ENCODE peak calls at places on chromosomes 11 and 22, in five cellular contexts. One of them, this sample, is unnamed.

GRCh38 chr11:131999084-131999483 is 628.7 kb downstream of the NTM start:
- DNase-seq in neuronal stem cell: no peak
- DNase-seq in testis: no peak
- DNase-seq in H1: no peak
- DNase-seq in Karpas-422: no peak
- DNase-seq in this sample: no peak

GRCh38 chr22:39994566-39995345 is at the start of gene FAM83F:
- DNase-seq in Karpas-422: no peak
- DNase-seq in H1: peak
- DNase-seq in testis: peak
- DNase-seq in neuronal stem cell: no peak
- DNase-seq in this sample: peak

GRCh38 chr11:90874281-90874680 is 651.4 kb upstream of the CHORDC1 start:
- DNase-seq in testis: no peak
- DNase-seq in H1: no peak
- DNase-seq in Karpas-422: no peak
- DNase-seq in neuronal stem cell: no peak
- DNase-seq in this sample: no peak

GRCh38 chr22:41672780-41673509 is 15.7 kb downstream of the SNU13 start:
- DNase-seq in Karpas-422: peak
- DNase-seq in testis: no peak
- DNase-seq in neuronal stem cell: no peak
- DNase-seq in H1: no peak
- DNase-seq in this sample: no peak

GRCh38 chr11:125743681-125744080 is 2.4 kb upstream of the PATE1 start:
- DNase-seq in neuronal stem cell: no peak
- DNase-seq in Karpas-422: no peak
- DNase-seq in testis: no peak
- DNase-seq in H1: no peak
- DNase-seq in this sample: no peak

GRCh38 chr22:37639070-37639760 is at the start of gene SH3BP1:
- DNase-seq in testis: no peak
- DNase-seq in Karpas-422: peak
- DNase-seq in neuronal stem cell: no peak
- DNase-seq in H1: peak
- DNase-seq in this sample: peak

GRCh38 chr11:62923634-62924411 is 2.7 kb upstream of the CHRM1 start:
- DNase-seq in neuronal stem cell: no peak
- DNase-seq in H1: peak
- DNase-seq in Karpas-422: peak
- DNase-seq in testis: no peak
- DNase-seq in this sample: peak

GRCh38 chr22:40411506-40411861 is 41.1 kb downstream of the SGSM3 start:
- DNase-seq in Karpas-422: no peak
- DNase-seq in neuronal stem cell: no peak
- DNase-seq in H1: no peak
- DNase-seq in testis: no peak
- DNase-seq in this sample: no peak

GRCh38 chr11:129861702-129862107 is 33.7 kb downstream of the NFRKB start:
- DNase-seq in neuronal stem cell: peak
- DNase-seq in H1: no peak
- DNase-seq in Karpas-422: no peak
- DNase-seq in testis: peak
- DNase-seq in this sample: no peak

GRCh38 chr11:111823629-111824028 is 47.8 kb downstream of the ALG9 start:
- DNase-seq in H1: no peak
- DNase-seq in testis: no peak
- DNase-seq in neuronal stem cell: no peak
- DNase-seq in Karpas-422: peak
- DNase-seq in this sample: no peak

GRCh38 chr22:33620085-33620484 is 300.2 kb downstream of the LARGE1 start:
- DNase-seq in Karpas-422: no peak
- DNase-seq in neuronal stem cell: no peak
- DNase-seq in testis: no peak
- DNase-seq in H1: no peak
- DNase-seq in this sample: no peak

GRCh38 chr11:108538022-108538424 is 39.8 kb upstream of the POGLUT3 start:
- DNase-seq in neuronal stem cell: no peak
- DNase-seq in H1: no peak
- DNase-seq in Karpas-422: no peak
- DNase-seq in testis: no peak
- DNase-seq in this sample: no peak

GRCh38 chr11:47348859-47349258 is 3.6 kb downstream of the MYBPC3 start:
- DNase-seq in H1: no peak
- DNase-seq in neuronal stem cell: no peak
- DNase-seq in Karpas-422: peak
- DNase-seq in testis: no peak
- DNase-seq in this sample: no peak

GRCh38 chr11:45180158-45180887 is 33.9 kb downstream of the PRDM11 start:
- DNase-seq in H1: peak
- DNase-seq in Karpas-422: no peak
- DNase-seq in neuronal stem cell: peak
- DNase-seq in testis: peak
- DNase-seq in this sample: no peak

GRCh38 chr11:55673860-55674259 is 11.9 kb downstream of the OR4C6 start:
- DNase-seq in Karpas-422: no peak
- DNase-seq in testis: no peak
- DNase-seq in H1: no peak
- DNase-seq in neuronal stem cell: no peak
- DNase-seq in this sample: no peak

GRCh38 chr11:73551697-73552096 is 46.2 kb downstream of the FAM168A start:
- DNase-seq in H1: no peak
- DNase-seq in neuronal stem cell: no peak
- DNase-seq in testis: no peak
- DNase-seq in Karpas-422: no peak
- DNase-seq in this sample: no peak

GRCh38 chr22:24011735-24012068 is 598 bp downstream of the CABIN1 start:
- DNase-seq in H1: no peak
- DNase-seq in Karpas-422: no peak
- DNase-seq in neuronal stem cell: no peak
- DNase-seq in testis: no peak
- DNase-seq in this sample: peak

GRCh38 chr11:61392991-61393595 is 706 bp downstream of the TMEM216 start:
- DNase-seq in Karpas-422: no peak
- DNase-seq in H1: no peak
- DNase-seq in neuronal stem cell: peak
- DNase-seq in testis: peak
- DNase-seq in this sample: peak

GRCh38 chr22:49081926-49082325 is 745.7 kb downstream of the BRD1 start:
- DNase-seq in H1: no peak
- DNase-seq in testis: no peak
- DNase-seq in neuronal stem cell: no peak
- DNase-seq in Karpas-422: no peak
- DNase-seq in this sample: no peak

GRCh38 chr11:44927174-44927661 is 23.5 kb downstream of the TP53I11 start:
- DNase-seq in testis: peak
- DNase-seq in Karpas-422: peak
- DNase-seq in H1: peak
- DNase-seq in neuronal stem cell: peak
- DNase-seq in this sample: no peak

GRCh38 chr11:83027794-83028193 is 43.9 kb downstream of the RAB30 start:
- DNase-seq in Karpas-422: no peak
- DNase-seq in H1: no peak
- DNase-seq in neuronal stem cell: no peak
- DNase-seq in testis: no peak
- DNase-seq in this sample: no peak

GRCh38 chr22:46764779-46765485 is 2.5 kb downstream of the TBC1D22A start:
- DNase-seq in Karpas-422: no peak
- DNase-seq in neuronal stem cell: no peak
- DNase-seq in testis: no peak
- DNase-seq in H1: no peak
- DNase-seq in this sample: no peak

GRCh38 chr22:46766611-46767010 is 4.2 kb downstream of the TBC1D22A start:
- DNase-seq in testis: no peak
- DNase-seq in H1: no peak
- DNase-seq in Karpas-422: no peak
- DNase-seq in neuronal stem cell: no peak
- DNase-seq in this sample: no peak

GRCh38 chr22:46762238-46763050 is at the start of gene TBC1D22A:
- DNase-seq in neuronal stem cell: peak
- DNase-seq in Karpas-422: peak
- DNase-seq in testis: peak
- DNase-seq in H1: peak
- DNase-seq in this sample: peak

GRCh38 chr22:46763051-46763705 is 728 bp downstream of the TBC1D22A start:
- DNase-seq in H1: no peak
- DNase-seq in neuronal stem cell: no peak
- DNase-seq in Karpas-422: peak
- DNase-seq in testis: peak
- DNase-seq in this sample: peak

GRCh38 chr22:46764140-46764680 is 1.8 kb downstream of the TBC1D22A start:
- DNase-seq in Karpas-422: no peak
- DNase-seq in H1: no peak
- DNase-seq in testis: no peak
- DNase-seq in neuronal stem cell: no peak
- DNase-seq in this sample: no peak
- H3K4me3 ChIP-seq in Karpas-422: peak
- H3K4me3 ChIP-seq in H1: no peak
- H3K4me3 ChIP-seq in testis: no peak
- H3K4me3 ChIP-seq in neuronal stem cell: no peak
- H3K4me3 ChIP-seq in this sample: no peak

GRCh38 chr11:104803770-104804169 is 94.5 kb downstream of the CASP12 start:
- DNase-seq in H1: no peak
- DNase-seq in testis: no peak
- DNase-seq in neuronal stem cell: no peak
- DNase-seq in Karpas-422: no peak
- DNase-seq in this sample: no peak

GRCh38 chr11:104799251-104799650 is 99.0 kb downstream of the CASP12 start:
- DNase-seq in testis: no peak
- DNase-seq in Karpas-422: no peak
- DNase-seq in neuronal stem cell: no peak
- DNase-seq in H1: no peak
- DNase-seq in this sample: no peak

GRCh38 chr11:104792861-104793260 is 105.4 kb downstream of the CASP12 start:
- DNase-seq in H1: no peak
- DNase-seq in neuronal stem cell: peak
- DNase-seq in Karpas-422: no peak
- DNase-seq in testis: no peak
- DNase-seq in this sample: no peak

GRCh38 chr11:104795511-104796213 is 102.6 kb downstream of the CASP12 start:
- DNase-seq in H1: no peak
- DNase-seq in testis: no peak
- DNase-seq in neuronal stem cell: no peak
- DNase-seq in Karpas-422: no peak
- DNase-seq in this sample: no peak

DNA sequence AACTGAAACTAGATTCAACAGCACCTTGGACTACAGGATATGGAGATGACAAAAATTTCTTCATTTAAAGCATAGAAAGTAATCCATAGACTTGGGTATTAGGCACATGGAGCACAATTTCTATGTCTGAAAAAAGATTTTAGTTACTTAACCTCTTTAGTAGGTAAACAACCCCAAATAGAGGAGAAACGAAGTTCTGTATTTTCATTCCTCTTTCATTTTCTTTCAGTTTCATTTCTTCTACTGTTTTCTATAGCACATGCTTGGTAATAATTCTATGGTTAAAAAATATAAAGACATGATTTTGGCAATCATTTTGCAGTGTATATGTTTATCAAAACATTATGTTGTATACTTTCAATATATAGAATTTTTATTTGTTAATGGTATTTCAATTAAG is 99.5 kb downstream of the CASP12 start:
- DNase-seq in neuronal stem cell: no peak
- DNase-seq in Karpas-422: no peak
- DNase-seq in H1: no peak
- DNase-seq in testis: no peak
- DNase-seq in this sample: no peak
- H3K4me3 ChIP-seq in neuronal stem cell: no peak
- H3K4me3 ChIP-seq in Karpas-422: no peak
- H3K4me3 ChIP-seq in H1: no peak
- H3K4me3 ChIP-seq in testis: no peak
- H3K4me3 ChIP-seq in this sample: no peak

DNA sequence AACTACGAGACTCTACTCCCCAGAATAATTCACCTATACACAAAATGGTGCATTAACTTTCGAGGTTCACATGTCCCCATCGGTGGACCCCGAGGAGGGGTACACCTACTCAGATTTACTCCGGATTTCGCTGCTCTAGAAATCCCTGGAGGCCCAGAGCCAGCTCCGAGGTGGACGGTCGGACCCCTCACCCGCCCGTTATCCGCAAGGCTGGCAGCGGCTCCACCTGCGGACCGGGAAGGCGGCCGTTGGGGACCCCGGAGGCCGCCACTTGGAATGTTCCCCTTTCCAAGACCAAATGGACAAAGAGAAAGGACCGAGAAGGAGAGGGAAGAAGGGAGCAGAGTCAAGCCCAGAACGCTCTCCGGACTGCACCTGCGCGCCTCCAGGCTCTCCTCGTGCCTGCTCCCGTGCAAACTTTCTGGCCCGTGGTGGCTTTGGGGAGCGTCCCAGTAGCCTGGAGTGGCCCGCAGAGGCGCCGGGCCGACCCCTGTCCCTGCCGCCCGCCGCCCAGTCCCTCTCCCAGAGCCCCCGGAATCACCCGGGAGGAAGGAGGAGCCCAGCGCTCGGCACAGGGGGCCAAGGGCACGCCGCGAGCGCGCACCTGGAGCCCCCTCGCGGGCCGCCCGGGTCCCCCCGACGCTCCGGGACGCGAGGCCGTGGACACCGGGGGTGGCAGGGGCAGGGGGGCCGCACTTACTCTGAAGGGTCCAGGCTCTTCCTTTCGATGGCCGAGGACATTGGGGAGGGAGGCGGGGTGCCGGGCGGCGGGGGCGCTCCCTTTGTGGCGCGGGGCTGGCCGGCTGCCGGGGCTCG is 23.0 kb downstream of the LMO2 start:
- DNase-seq in testis: peak
- DNase-seq in H1: peak
- DNase-seq in neuronal stem cell: no peak
- DNase-seq in Karpas-422: no peak
- DNase-seq in this sample: no peak
- H3K4me3 ChIP-seq in testis: peak
- H3K4me3 ChIP-seq in H1: peak
- H3K4me3 ChIP-seq in neuronal stem cell: peak
- H3K4me3 ChIP-seq in Karpas-422: peak
- H3K4me3 ChIP-seq in this sample: no peak

GRCh38 chr11:27234043-27234668 is 128.9 kb downstream of the CCDC34 start:
- DNase-seq in Karpas-422: peak
- DNase-seq in H1: no peak
- DNase-seq in neuronal stem cell: no peak
- DNase-seq in testis: no peak
- DNase-seq in this sample: no peak
- H3K4me3 ChIP-seq in Karpas-422: peak
- H3K4me3 ChIP-seq in H1: no peak
- H3K4me3 ChIP-seq in neuronal stem cell: no peak
- H3K4me3 ChIP-seq in testis: no peak
- H3K4me3 ChIP-seq in this sample: no peak

GRCh38 chr11:133082851-133083488 is 449.3 kb downstream of the OPCML start:
- DNase-seq in neuronal stem cell: peak
- DNase-seq in H1: peak
- DNase-seq in Karpas-422: peak
- DNase-seq in testis: peak
- DNase-seq in this sample: peak
- H3K4me3 ChIP-seq in neuronal stem cell: peak
- H3K4me3 ChIP-seq in H1: peak
- H3K4me3 ChIP-seq in Karpas-422: no peak
- H3K4me3 ChIP-seq in testis: peak
- H3K4me3 ChIP-seq in this sample: no peak

GRCh38 chr11:834371-835316 is 1.9 kb downstream of the CD151 start:
- DNase-seq in Karpas-422: peak
- DNase-seq in testis: peak
- DNase-seq in neuronal stem cell: no peak
- DNase-seq in H1: no peak
- DNase-seq in this sample: no peak
- H3K4me3 ChIP-seq in Karpas-422: no peak
- H3K4me3 ChIP-seq in testis: peak
- H3K4me3 ChIP-seq in neuronal stem cell: no peak
- H3K4me3 ChIP-seq in H1: no peak
- H3K4me3 ChIP-seq in this sample: no peak